ENCODE peak calls at places on chromosomes 4 and X, in ten cellular contexts. One of them, this sample, is unnamed.

GRCh38 chr4:15479089-15479912 is 9.6 kb downstream of the CC2D2A start:
- DNase-seq in NB4: peak; percentile 69
- DNase-seq in epithelial cell of esophagus: peak; percentile 85
- DNase-seq in astrocyte of the spinal cord: peak; percentile 90
- DNase-seq in heart right ventricle: no peak
- DNase-seq in tibial nerve: peak; percentile 49
- DNase-seq in osteoblast: peak; percentile 77
- DNase-seq in WERI-Rb-1: peak; percentile 92
- DNase-seq in body of pancreas: peak; percentile 57
- DNase-seq in A673: peak; percentile 92
- DNase-seq in this sample: peak; percentile 82

GRCh38 chr4:94877973-94878372 is 120.2 kb downstream of the BMPR1B start:
- DNase-seq in NB4: no peak
- DNase-seq in epithelial cell of esophagus: peak; percentile 57
- DNase-seq in astrocyte of the spinal cord: peak; percentile 50
- DNase-seq in heart right ventricle: no peak
- DNase-seq in tibial nerve: no peak
- DNase-seq in osteoblast: no peak
- DNase-seq in WERI-Rb-1: no peak
- DNase-seq in body of pancreas: no peak
- DNase-seq in A673: no peak
- DNase-seq in this sample: peak; percentile 56

GRCh38 chr4:157713342-157713741 is 459.5 kb downstream of the GASK1B start:
- DNase-seq in NB4: no peak
- DNase-seq in epithelial cell of esophagus: peak; percentile 7
- DNase-seq in astrocyte of the spinal cord: no peak
- DNase-seq in heart right ventricle: no peak
- DNase-seq in tibial nerve: no peak
- DNase-seq in osteoblast: no peak
- DNase-seq in WERI-Rb-1: peak; percentile 63
- DNase-seq in body of pancreas: no peak
- DNase-seq in A673: no peak
- DNase-seq in this sample: no peak

GRCh38 chr4:76153356-76153755 is 5.2 kb upstream of the NUP54 start:
- DNase-seq in NB4: no peak
- DNase-seq in epithelial cell of esophagus: no peak
- DNase-seq in astrocyte of the spinal cord: no peak
- DNase-seq in heart right ventricle: no peak
- DNase-seq in tibial nerve: no peak
- DNase-seq in osteoblast: no peak
- DNase-seq in WERI-Rb-1: no peak
- DNase-seq in body of pancreas: no peak
- DNase-seq in A673: no peak
- DNase-seq in this sample: no peak

GRCh38 chrX:154719132-154719675 is 31.7 kb downstream of the GAB3 start:
- DNase-seq in NB4: peak; percentile 79
- DNase-seq in epithelial cell of esophagus: peak; percentile 89
- DNase-seq in astrocyte of the spinal cord: peak; percentile 67
- DNase-seq in heart right ventricle: no peak
- DNase-seq in tibial nerve: no peak
- DNase-seq in osteoblast: peak; percentile 79
- DNase-seq in WERI-Rb-1: no peak
- DNase-seq in body of pancreas: peak; percentile 18
- DNase-seq in A673: no peak
- DNase-seq in this sample: peak; percentile 44

GRCh38 chrX:1165535-1166196 is 46.8 kb downstream of the CRLF2 start:
- DNase-seq in NB4: peak; percentile 67
- DNase-seq in epithelial cell of esophagus: no peak
- DNase-seq in astrocyte of the spinal cord: peak; percentile 12
- DNase-seq in heart right ventricle: no peak
- DNase-seq in tibial nerve: no peak
- DNase-seq in osteoblast: peak; percentile 29
- DNase-seq in WERI-Rb-1: no peak
- DNase-seq in body of pancreas: no peak
- DNase-seq in A673: peak; percentile 76
- DNase-seq in this sample: peak; percentile 0

GRCh38 chrX:33855251-33855650 is 276.9 kb downstream of the FAM47A start:
- DNase-seq in NB4: no peak
- DNase-seq in epithelial cell of esophagus: no peak
- DNase-seq in astrocyte of the spinal cord: no peak
- DNase-seq in heart right ventricle: no peak
- DNase-seq in tibial nerve: no peak
- DNase-seq in osteoblast: no peak
- DNase-seq in WERI-Rb-1: no peak
- DNase-seq in body of pancreas: no peak
- DNase-seq in A673: no peak
- DNase-seq in this sample: no peak

GRCh38 chrX:39479856-39480255 is 617.9 kb downstream of the BCOR start:
- DNase-seq in NB4: no peak
- DNase-seq in epithelial cell of esophagus: peak; percentile 37
- DNase-seq in astrocyte of the spinal cord: no peak
- DNase-seq in heart right ventricle: no peak
- DNase-seq in tibial nerve: no peak
- DNase-seq in osteoblast: no peak
- DNase-seq in WERI-Rb-1: no peak
- DNase-seq in body of pancreas: no peak
- DNase-seq in A673: no peak
- DNase-seq in this sample: no peak

GRCh38 chrX:153153516-153153915 is 25.6 kb upstream of the MAGEA1 start:
- DNase-seq in NB4: no peak
- DNase-seq in epithelial cell of esophagus: peak; percentile 1
- DNase-seq in astrocyte of the spinal cord: no peak
- DNase-seq in heart right ventricle: no peak
- DNase-seq in tibial nerve: no peak
- DNase-seq in osteoblast: no peak
- DNase-seq in WERI-Rb-1: no peak
- DNase-seq in body of pancreas: no peak
- DNase-seq in A673: no peak
- DNase-seq in this sample: no peak

GRCh38 chr4:126513596-126513995 is 1119.2 kb upstream of the INTU start:
- DNase-seq in NB4: no peak
- DNase-seq in epithelial cell of esophagus: no peak
- DNase-seq in astrocyte of the spinal cord: no peak
- DNase-seq in heart right ventricle: no peak
- DNase-seq in tibial nerve: no peak
- DNase-seq in osteoblast: no peak
- DNase-seq in WERI-Rb-1: no peak
- DNase-seq in body of pancreas: no peak
- DNase-seq in A673: peak; percentile 39
- DNase-seq in this sample: no peak

GRCh38 chrX:71301195-71301924 is at the start of gene ITGB1BP2:
- DNase-seq in NB4: peak; percentile 42
- DNase-seq in epithelial cell of esophagus: no peak
- DNase-seq in astrocyte of the spinal cord: no peak
- DNase-seq in heart right ventricle: no peak
- DNase-seq in tibial nerve: no peak
- DNase-seq in osteoblast: peak; percentile 69
- DNase-seq in WERI-Rb-1: peak; percentile 72
- DNase-seq in body of pancreas: no peak
- DNase-seq in A673: no peak
- DNase-seq in this sample: no peak

GRCh38 chr4:44668521-44668920 is 9.7 kb upstream of the GUF1 start:
- DNase-seq in NB4: no peak
- DNase-seq in epithelial cell of esophagus: no peak
- DNase-seq in astrocyte of the spinal cord: no peak
- DNase-seq in heart right ventricle: no peak
- DNase-seq in tibial nerve: no peak
- DNase-seq in osteoblast: no peak
- DNase-seq in WERI-Rb-1: no peak
- DNase-seq in body of pancreas: no peak
- DNase-seq in A673: no peak
- DNase-seq in this sample: no peak

GRCh38 chr4:82491251-82491960 is 61.0 kb downstream of the ENOPH1 start:
- DNase-seq in NB4: no peak
- DNase-seq in epithelial cell of esophagus: peak; percentile 13
- DNase-seq in astrocyte of the spinal cord: no peak
- DNase-seq in heart right ventricle: no peak
- DNase-seq in tibial nerve: no peak
- DNase-seq in osteoblast: no peak
- DNase-seq in WERI-Rb-1: no peak
- DNase-seq in body of pancreas: peak; percentile 53
- DNase-seq in A673: no peak
- DNase-seq in this sample: no peak

GRCh38 chr4:110633358-110634319 is 10.8 kb upstream of the PITX2 start:
- DNase-seq in NB4: no peak
- DNase-seq in epithelial cell of esophagus: no peak
- DNase-seq in astrocyte of the spinal cord: no peak
- DNase-seq in heart right ventricle: no peak
- DNase-seq in tibial nerve: no peak
- DNase-seq in osteoblast: peak; percentile 66
- DNase-seq in WERI-Rb-1: no peak
- DNase-seq in body of pancreas: no peak
- DNase-seq in A673: no peak
- DNase-seq in this sample: peak; percentile 25

GRCh38 chr4:52932586-52933482 is 70.7 kb downstream of the RASL11B start:
- DNase-seq in NB4: no peak
- DNase-seq in epithelial cell of esophagus: no peak
- DNase-seq in astrocyte of the spinal cord: peak; percentile 82
- DNase-seq in heart right ventricle: no peak
- DNase-seq in tibial nerve: no peak
- DNase-seq in osteoblast: peak; percentile 61
- DNase-seq in WERI-Rb-1: no peak
- DNase-seq in body of pancreas: no peak
- DNase-seq in A673: no peak
- DNase-seq in this sample: peak; percentile 41

GRCh38 chr4:46850026-46850425 is 59.0 kb downstream of the COX7B2 start:
- DNase-seq in NB4: no peak
- DNase-seq in epithelial cell of esophagus: no peak
- DNase-seq in astrocyte of the spinal cord: no peak
- DNase-seq in heart right ventricle: no peak
- DNase-seq in tibial nerve: no peak
- DNase-seq in osteoblast: no peak
- DNase-seq in WERI-Rb-1: no peak
- DNase-seq in body of pancreas: no peak
- DNase-seq in A673: no peak
- DNase-seq in this sample: no peak

GRCh38 chr4:100742045-100742444 is 224.2 kb upstream of the EMCN start:
- DNase-seq in NB4: peak; percentile 44
- DNase-seq in epithelial cell of esophagus: peak; percentile 78
- DNase-seq in astrocyte of the spinal cord: peak; percentile 29
- DNase-seq in heart right ventricle: no peak
- DNase-seq in tibial nerve: no peak
- DNase-seq in osteoblast: peak; percentile 15
- DNase-seq in WERI-Rb-1: no peak
- DNase-seq in body of pancreas: peak; percentile 16
- DNase-seq in A673: peak; percentile 76
- DNase-seq in this sample: peak; percentile 45

GRCh38 chrX:41382699-41383645 is 49.0 kb downstream of the DDX3X start:
- DNase-seq in NB4: peak; percentile 44
- DNase-seq in epithelial cell of esophagus: no peak
- DNase-seq in astrocyte of the spinal cord: peak; percentile 34
- DNase-seq in heart right ventricle: no peak
- DNase-seq in tibial nerve: no peak
- DNase-seq in osteoblast: peak; percentile 65
- DNase-seq in WERI-Rb-1: no peak
- DNase-seq in body of pancreas: no peak
- DNase-seq in A673: no peak
- DNase-seq in this sample: peak; percentile 41

GRCh38 chr4:180160195-180160985 is 2082.8 kb upstream of the TENM3 start:
- DNase-seq in NB4: no peak
- DNase-seq in epithelial cell of esophagus: no peak
- DNase-seq in astrocyte of the spinal cord: no peak
- DNase-seq in heart right ventricle: no peak
- DNase-seq in tibial nerve: no peak
- DNase-seq in osteoblast: no peak
- DNase-seq in WERI-Rb-1: no peak
- DNase-seq in body of pancreas: no peak
- DNase-seq in A673: no peak
- DNase-seq in this sample: no peak
- TF ChIP-seq CTCF in NB4: no peak
- TF ChIP-seq CTCF in epithelial cell of esophagus: no peak
- TF ChIP-seq CTCF in astrocyte of the spinal cord: no peak
- TF ChIP-seq CTCF in heart right ventricle: no peak
- TF ChIP-seq CTCF in tibial nerve: no peak
- TF ChIP-seq CTCF in osteoblast: no peak
- TF ChIP-seq CTCF in WERI-Rb-1: no peak
- TF ChIP-seq CTCF in body of pancreas: no peak
- TF ChIP-seq CTCF in A673: no peak
- TF ChIP-seq CTCF in this sample: no peak

DNA sequence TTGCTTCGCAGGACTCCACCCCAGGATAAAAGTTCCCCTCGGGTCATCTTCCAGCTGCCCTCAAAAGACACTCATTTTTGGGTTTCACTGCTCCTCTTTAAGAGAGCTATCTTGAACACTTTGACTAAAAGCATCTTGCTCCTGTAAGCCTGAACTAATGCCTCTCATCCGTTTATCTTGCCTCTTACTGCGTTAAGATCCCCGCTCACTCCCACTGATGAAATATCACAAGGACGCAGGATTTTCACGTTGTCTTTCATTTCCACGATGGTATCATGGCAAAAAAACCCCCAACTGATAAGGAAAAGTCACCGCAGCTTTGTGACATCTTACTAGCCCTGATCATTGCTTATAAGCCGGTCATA is 583 bp upstream of the ACSL4 start:
- DNase-seq in NB4: no peak
- DNase-seq in epithelial cell of esophagus: no peak
- DNase-seq in astrocyte of the spinal cord: no peak
- DNase-seq in heart right ventricle: no peak
- DNase-seq in tibial nerve: no peak
- DNase-seq in osteoblast: no peak
- DNase-seq in WERI-Rb-1: no peak
- DNase-seq in body of pancreas: no peak
- DNase-seq in A673: no peak
- DNase-seq in this sample: no peak
- H3K4me3 ChIP-seq in NB4: peak overlapping the region; percentile 62
- H3K4me3 ChIP-seq in epithelial cell of esophagus: peak overlapping the region; percentile 42
- H3K4me3 ChIP-seq in astrocyte of the spinal cord: peak overlapping the region; percentile 54
- H3K4me3 ChIP-seq in heart right ventricle: peak overlapping the region; percentile 87
- H3K4me3 ChIP-seq in tibial nerve: peak overlapping the region; percentile 54
- H3K4me3 ChIP-seq in osteoblast: peak overlapping the region; percentile 84
- H3K4me3 ChIP-seq in WERI-Rb-1: peak overlapping the region; percentile 59
- H3K4me3 ChIP-seq in body of pancreas: no peak overlapping the region
- H3K4me3 ChIP-seq in A673: peak overlapping the region; percentile 73
- H3K4me3 ChIP-seq in this sample: peak overlapping the region; percentile 75

DNA sequence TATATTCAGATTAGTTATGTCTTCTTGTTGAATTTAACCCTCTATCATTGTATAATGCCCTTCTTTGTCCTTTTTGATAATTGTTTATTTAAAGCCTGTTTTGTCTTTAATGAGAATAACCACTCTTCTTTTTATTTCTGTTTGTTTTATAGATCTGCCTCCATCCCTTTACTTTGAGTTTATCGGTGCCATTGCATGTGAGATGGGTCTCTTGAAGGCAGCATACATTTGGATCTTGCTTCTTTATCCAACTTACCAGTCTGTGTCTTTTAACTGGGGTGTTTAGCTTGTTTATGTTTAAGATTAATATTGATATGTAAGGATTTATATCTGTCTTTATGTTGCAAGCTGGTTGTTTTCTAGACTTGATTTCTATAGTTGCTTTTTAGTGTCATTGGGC is 115.8 kb downstream of the RTL3 start:
- DNase-seq in NB4: no peak
- DNase-seq in epithelial cell of esophagus: no peak
- DNase-seq in astrocyte of the spinal cord: no peak
- DNase-seq in heart right ventricle: no peak
- DNase-seq in tibial nerve: no peak
- DNase-seq in osteoblast: no peak
- DNase-seq in WERI-Rb-1: no peak
- DNase-seq in body of pancreas: no peak
- DNase-seq in A673: no peak
- DNase-seq in this sample: no peak
- TF ChIP-seq CTCF in NB4: no peak
- TF ChIP-seq CTCF in epithelial cell of esophagus: no peak
- TF ChIP-seq CTCF in astrocyte of the spinal cord: no peak
- TF ChIP-seq CTCF in heart right ventricle: no peak
- TF ChIP-seq CTCF in tibial nerve: no peak
- TF ChIP-seq CTCF in osteoblast: no peak
- TF ChIP-seq CTCF in WERI-Rb-1: no peak
- TF ChIP-seq CTCF in body of pancreas: no peak
- TF ChIP-seq CTCF in A673: no peak
- TF ChIP-seq CTCF in this sample: no peak

GRCh38 chrX:150167482-150168324 is 195.4 kb upstream of the MAMLD1 start:
- DNase-seq in NB4: no peak
- DNase-seq in epithelial cell of esophagus: no peak
- DNase-seq in astrocyte of the spinal cord: no peak
- DNase-seq in heart right ventricle: no peak
- DNase-seq in tibial nerve: no peak
- DNase-seq in osteoblast: no peak
- DNase-seq in WERI-Rb-1: no peak
- DNase-seq in body of pancreas: no peak
- DNase-seq in A673: no peak
- DNase-seq in this sample: no peak
- H3K4me3 ChIP-seq in NB4: no peak overlapping the region
- H3K4me3 ChIP-seq in epithelial cell of esophagus: no peak overlapping the region
- H3K4me3 ChIP-seq in astrocyte of the spinal cord: no peak overlapping the region
- H3K4me3 ChIP-seq in heart right ventricle: no peak overlapping the region
- H3K4me3 ChIP-seq in tibial nerve: no peak overlapping the region
- H3K4me3 ChIP-seq in osteoblast: no peak overlapping the region
- H3K4me3 ChIP-seq in WERI-Rb-1: no peak overlapping the region
- H3K4me3 ChIP-seq in body of pancreas: no peak overlapping the region
- H3K4me3 ChIP-seq in A673: no peak overlapping the region
- H3K4me3 ChIP-seq in this sample: no peak overlapping the region